ENCODE peak calls at places on chromosomes 1 and 21, in five cellular contexts. One of them, this sample, is unnamed.

GRCh38 chr1:115437146-115437639 is 99.1 kb upstream of the NGF start:
- DNase-seq in A549: no peak
- DNase-seq in fibroblast of lung: no peak
- DNase-seq in K562: no peak
- DNase-seq in uterus: no peak
- DNase-seq in this sample: no peak

GRCh38 chr1:93448983-93449805 is 1.3 kb downstream of the FNBP1L start:
- DNase-seq in fibroblast of lung: peak
- DNase-seq in A549: peak
- DNase-seq in K562: no peak
- DNase-seq in uterus: no peak
- DNase-seq in this sample: no peak

GRCh38 chr1:61046434-61046833 is 35.9 kb upstream of the NFIA start:
- DNase-seq in K562: no peak
- DNase-seq in uterus: no peak
- DNase-seq in fibroblast of lung: no peak
- DNase-seq in A549: no peak
- DNase-seq in this sample: no peak

GRCh38 chr1:171219751-171220385 is 28.4 kb upstream of the FMO1 start:
- DNase-seq in fibroblast of lung: peak
- DNase-seq in A549: no peak
- DNase-seq in K562: no peak
- DNase-seq in uterus: no peak
- DNase-seq in this sample: no peak

GRCh38 chr1:104780470-104781078 is 1030.9 kb downstream of the AMY1C start:
- DNase-seq in K562: peak
- DNase-seq in A549: no peak
- DNase-seq in fibroblast of lung: no peak
- DNase-seq in uterus: no peak
- DNase-seq in this sample: no peak

GRCh38 chr1:106944721-106945120 is 111.8 kb upstream of the PRMT6 start:
- DNase-seq in fibroblast of lung: no peak
- DNase-seq in A549: no peak
- DNase-seq in K562: no peak
- DNase-seq in uterus: no peak
- DNase-seq in this sample: no peak

GRCh38 chr1:87956072-87956471 is 627.4 kb downstream of the LMO4 start:
- DNase-seq in K562: no peak
- DNase-seq in fibroblast of lung: peak
- DNase-seq in uterus: peak
- DNase-seq in A549: peak
- DNase-seq in this sample: peak

GRCh38 chr21:38945536-38946245 is 140.0 kb downstream of the ETS2 start:
- DNase-seq in A549: no peak
- DNase-seq in K562: no peak
- DNase-seq in fibroblast of lung: peak
- DNase-seq in uterus: no peak
- DNase-seq in this sample: no peak

GRCh38 chr1:167262820-167263219 is 42.1 kb downstream of the POU2F1 start:
- DNase-seq in uterus: no peak
- DNase-seq in fibroblast of lung: no peak
- DNase-seq in A549: no peak
- DNase-seq in K562: no peak
- DNase-seq in this sample: no peak

GRCh38 chr1:22754106-22754768 is 43.6 kb downstream of the EPHB2 start:
- DNase-seq in fibroblast of lung: peak
- DNase-seq in A549: no peak
- DNase-seq in uterus: no peak
- DNase-seq in K562: no peak
- DNase-seq in this sample: no peak

GRCh38 chr1:197799271-197799670 is 24.0 kb upstream of the DENND1B start:
- DNase-seq in fibroblast of lung: peak
- DNase-seq in K562: no peak
- DNase-seq in uterus: no peak
- DNase-seq in A549: no peak
- DNase-seq in this sample: no peak

GRCh38 chr1:187038789-187039188 is 210.0 kb downstream of the PLA2G4A start:
- DNase-seq in uterus: no peak
- DNase-seq in fibroblast of lung: peak
- DNase-seq in K562: no peak
- DNase-seq in A549: no peak
- DNase-seq in this sample: peak

GRCh38 chr1:186008920-186009737 is 274.9 kb downstream of the HMCN1 start:
- DNase-seq in fibroblast of lung: peak
- DNase-seq in K562: no peak
- DNase-seq in uterus: no peak
- DNase-seq in A549: no peak
- DNase-seq in this sample: no peak

GRCh38 chr1:168920456-168921094 is 185.9 kb upstream of the ATP1B1 start:
- DNase-seq in fibroblast of lung: no peak
- DNase-seq in K562: no peak
- DNase-seq in A549: peak
- DNase-seq in uterus: peak
- DNase-seq in this sample: peak

GRCh38 chr1:94323311-94324167 is 86.2 kb upstream of the ARHGAP29 start:
- DNase-seq in K562: no peak
- DNase-seq in fibroblast of lung: peak
- DNase-seq in uterus: no peak
- DNase-seq in A549: no peak
- DNase-seq in this sample: no peak

GRCh38 chr1:117672756-117673155 is 66.9 kb downstream of the TENT5C start:
- DNase-seq in uterus: no peak
- DNase-seq in K562: no peak
- DNase-seq in A549: no peak
- DNase-seq in fibroblast of lung: no peak
- DNase-seq in this sample: no peak
- H3K27ac ChIP-seq in uterus: no peak
- H3K27ac ChIP-seq in K562: no peak
- H3K27ac ChIP-seq in A549: no peak
- H3K27ac ChIP-seq in fibroblast of lung: no peak
- H3K27ac ChIP-seq in this sample: no peak

GRCh38 chr1:2583331-2583791 is 3.2 kb upstream of the PRXL2B start:
- DNase-seq in K562: no peak
- DNase-seq in uterus: no peak
- DNase-seq in fibroblast of lung: no peak
- DNase-seq in A549: no peak
- DNase-seq in this sample: no peak

GRCh38 chr1:2582401-2582800 is 4.2 kb upstream of the PRXL2B start:
- DNase-seq in fibroblast of lung: no peak
- DNase-seq in K562: no peak
- DNase-seq in A549: no peak
- DNase-seq in uterus: no peak
- DNase-seq in this sample: no peak

GRCh38 chr1:2583871-2584341 is 2.7 kb upstream of the PRXL2B start:
- DNase-seq in K562: no peak
- DNase-seq in fibroblast of lung: no peak
- DNase-seq in A549: no peak
- DNase-seq in uterus: no peak
- DNase-seq in this sample: no peak

GRCh38 chr1:2584822-2585317 is 1.7 kb upstream of the PRXL2B start:
- DNase-seq in uterus: no peak
- DNase-seq in A549: no peak
- DNase-seq in K562: no peak
- DNase-seq in fibroblast of lung: no peak
- DNase-seq in this sample: no peak

DNA sequence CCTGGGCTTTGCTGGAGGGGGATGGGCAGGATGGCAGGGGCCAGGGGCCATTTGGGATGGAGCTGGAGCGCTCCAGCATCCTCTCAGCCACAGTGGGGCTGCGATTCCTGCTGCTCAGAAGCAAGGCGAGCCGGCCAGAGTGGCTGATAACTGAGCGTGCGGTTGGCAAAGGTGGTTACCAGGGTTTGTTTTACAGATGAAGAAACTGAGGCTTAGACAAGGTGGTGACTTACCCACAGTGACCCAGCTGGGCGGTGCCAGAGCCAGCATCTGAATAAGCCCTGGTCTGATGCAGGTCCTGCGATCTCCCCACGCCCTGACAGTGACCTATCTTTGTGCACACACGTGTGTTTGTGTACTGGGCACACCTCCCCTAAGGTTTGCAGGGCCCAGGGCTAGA is 5.9 kb upstream of the PRXL2B start:
- DNase-seq in K562: no peak
- DNase-seq in uterus: no peak
- DNase-seq in fibroblast of lung: no peak
- DNase-seq in A549: no peak
- DNase-seq in this sample: no peak
- H3K27ac ChIP-seq in K562: no peak
- H3K27ac ChIP-seq in uterus: no peak
- H3K27ac ChIP-seq in fibroblast of lung: no peak
- H3K27ac ChIP-seq in A549: no peak
- H3K27ac ChIP-seq in this sample: no peak

DNA sequence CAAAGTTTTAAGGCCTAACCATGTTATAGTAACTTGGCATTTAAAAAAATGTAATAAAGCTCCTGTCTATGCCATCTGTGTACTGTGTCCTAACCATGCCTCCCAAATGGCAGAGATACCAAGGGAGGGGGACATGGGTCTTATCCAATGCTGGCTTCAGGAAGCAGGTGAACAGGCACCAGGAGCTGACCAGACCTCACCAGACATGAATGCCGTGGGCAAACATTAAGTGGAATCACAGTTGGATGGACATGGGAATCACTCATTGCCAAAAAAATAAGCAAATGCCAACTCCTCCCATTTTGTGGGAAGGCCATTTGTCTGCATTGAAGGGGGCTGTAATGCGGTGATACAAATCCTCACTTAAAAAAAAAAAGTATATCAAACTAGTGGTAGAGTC is 22.9 kb downstream of the PROX1 start:
- DNase-seq in uterus: no peak
- DNase-seq in K562: no peak
- DNase-seq in fibroblast of lung: no peak
- DNase-seq in A549: no peak
- DNase-seq in this sample: no peak
- H3K27ac ChIP-seq in uterus: no peak
- H3K27ac ChIP-seq in K562: no peak
- H3K27ac ChIP-seq in fibroblast of lung: no peak
- H3K27ac ChIP-seq in A549: no peak
- H3K27ac ChIP-seq in this sample: no peak

DNA sequence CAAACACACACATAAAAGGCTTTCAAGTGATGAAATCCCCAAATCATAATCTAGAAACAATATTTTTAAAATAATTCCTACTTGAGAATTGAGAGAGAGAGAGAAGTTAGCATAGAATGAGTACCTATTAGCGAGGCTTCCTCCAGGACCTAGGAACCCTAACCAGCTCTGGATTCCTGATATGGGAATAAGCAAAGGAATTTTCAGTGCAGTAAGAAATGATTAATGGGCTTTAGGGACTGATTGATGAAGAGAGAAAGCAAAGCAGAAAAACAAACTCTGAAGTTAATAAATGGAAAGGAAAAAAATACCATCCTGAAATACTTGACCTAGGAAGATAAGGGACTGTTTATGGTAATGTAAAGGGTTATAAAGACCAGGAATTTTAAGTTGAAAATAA is 60.6 kb downstream of the WARS2 start:
- DNase-seq in uterus: no peak
- DNase-seq in fibroblast of lung: peak
- DNase-seq in K562: no peak
- DNase-seq in A549: no peak
- DNase-seq in this sample: no peak
- H3K27ac ChIP-seq in uterus: peak
- H3K27ac ChIP-seq in fibroblast of lung: no peak
- H3K27ac ChIP-seq in K562: no peak
- H3K27ac ChIP-seq in A549: no peak
- H3K27ac ChIP-seq in this sample: no peak

DNA sequence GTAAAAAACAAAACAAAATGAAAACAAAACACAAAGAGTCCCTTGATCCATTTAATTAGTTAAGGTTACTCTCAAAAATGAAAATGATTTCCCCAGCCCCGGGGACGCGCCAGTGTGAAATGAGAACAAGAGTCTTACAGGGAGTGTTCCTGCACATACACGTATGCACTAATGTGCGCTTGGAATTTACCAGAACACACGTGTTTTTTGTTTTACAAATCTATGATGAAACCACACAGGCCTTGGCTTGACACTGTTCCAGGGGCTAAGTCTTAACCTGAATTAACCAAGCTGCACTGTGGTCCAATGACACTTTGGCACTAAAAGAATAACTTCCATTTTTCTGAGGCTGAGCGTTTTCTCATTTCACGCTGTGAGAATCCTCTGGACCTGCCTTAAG is 63.7 kb downstream of the SLC45A1 start:
- DNase-seq in K562: no peak
- DNase-seq in A549: no peak
- DNase-seq in uterus: peak
- DNase-seq in fibroblast of lung: no peak
- DNase-seq in this sample: peak
- H3K27ac ChIP-seq in K562: no peak
- H3K27ac ChIP-seq in A549: no peak
- H3K27ac ChIP-seq in uterus: peak
- H3K27ac ChIP-seq in fibroblast of lung: no peak
- H3K27ac ChIP-seq in this sample: peak